ENCODE peak calls at places on chromosomes 3 and 15, in nine cellular contexts. F is WTC11, M is HFF-Myc, X is brain microvascular endothelial cell, I is B cell, G is Peyer's patch, D is heart left ventricle, L is fibroblast of mammary gland, S is type B pancreatic cell. Z is an unnamed sample.
A peak's percentile ranks its signal among the peaks of the same experiment; 100 is the strongest.

GRCh38 chr3:197154-197855 is 742 bp downstream of the CHL1 start:
- DNase-seq in M (no peak), F (no peak), D (peak; percentile 27), L (no peak), G (peak; percentile 25), X (no peak), S (peak; percentile 72), I (peak; percentile 77), Z (no peak)

GRCh38 chr3:60064210-60065178 is 1014.7 kb upstream of the CFAP20DC start:
- DNase-seq in M (no peak), F (no peak), G (no peak), L (peak; percentile 19), I (no peak), D (no peak), S (no peak), X (peak; percentile 80), Z (peak; percentile 48)

GRCh38 chr3:123334056-123334455 is 114.8 kb downstream of the ADCY5 start:
- DNase-seq in D (no peak), X (no peak), G (no peak), L (no peak), I (no peak), S (no peak), F (no peak), M (no peak), Z (no peak)

GRCh38 chr3:141449424-141449823 is 37.4 kb upstream of the RASA2 start:
- DNase-seq in S (no peak), F (no peak), I (no peak), L (no peak), M (no peak), G (no peak), X (no peak), D (no peak), Z (no peak)

GRCh38 chr3:105686324-105686897 is 182.4 kb downstream of the CBLB start:
- DNase-seq in L (peak; percentile 63), F (no peak), X (no peak), M (no peak), D (no peak), I (peak; percentile 28), S (no peak), G (no peak), Z (peak; percentile 3)

GRCh38 chr3:171784937-171785336 is 25.3 kb downstream of the PLD1 start:
- DNase-seq in S (no peak), L (no peak), M (no peak), D (no peak), G (no peak), X (no peak), I (no peak), F (no peak), Z (no peak)

GRCh38 chr15:86139828-86140227 is 60.2 kb downstream of the AGBL1 start:
- DNase-seq in L (no peak), G (no peak), X (no peak), I (no peak), S (no peak), F (peak; percentile 81), D (no peak), M (no peak), Z (no peak)

GRCh38 chr3:4061854-4062360 is 241.3 kb upstream of the SETMAR start:
- DNase-seq in S (no peak), F (no peak), L (no peak), M (no peak), X (no peak), G (peak; percentile 20), D (no peak), I (no peak), Z (peak; percentile 91)

GRCh38 chr15:76012021-76012551 is at the start of gene NRG4:
- DNase-seq in G (no peak), F (no peak), D (no peak), L (peak; percentile 2), X (no peak), M (no peak), S (no peak), I (no peak), Z (no peak)

GRCh38 chr15:78392430-78392829 is 45.6 kb upstream of the IREB2 start:
- DNase-seq in X (no peak), D (no peak), F (peak; percentile 38), I (no peak), S (no peak), L (no peak), G (no peak), M (no peak), Z (no peak)

GRCh38 chr3:149657796-149658443 is at the start of gene WWTR1:
- DNase-seq in I (peak; percentile 57), L (peak; percentile 94), S (peak; percentile 88), D (peak; percentile 97), G (peak; percentile 65), F (peak; percentile 96), M (peak; percentile 86), X (peak; percentile 93), Z (peak; percentile 89)

GRCh38 chr15:33358303-33358702 is 47.5 kb downstream of the RYR3 start:
- DNase-seq in X (no peak), I (no peak), G (no peak), M (no peak), S (no peak), F (no peak), L (peak; percentile 6), D (no peak), Z (peak; percentile 37)

GRCh38 chr15:96947830-96948229 is 617.3 kb downstream of the NR2F2 start:
- DNase-seq in S (no peak), L (no peak), F (peak; percentile 38), D (no peak), I (no peak), X (peak; percentile 4), M (no peak), G (no peak), Z (peak; percentile 76)

GRCh38 chr3:49701388-49702077 is 12.2 kb downstream of the RNF123 start:
- DNase-seq in I (no peak), L (no peak), M (no peak), D (no peak), F (peak; percentile 85), S (no peak), G (no peak), X (no peak), Z (no peak)

GRCh38 chr15:60635507-60636352 is 156.8 kb upstream of the ICE2 start:
- DNase-seq in G (peak; percentile 26), M (no peak), D (no peak), L (no peak), S (no peak), F (no peak), I (peak; percentile 30), X (no peak), Z (no peak)

GRCh38 chr3:69352305-69353087 is 33.4 kb downstream of the FRMD4B start:
- DNase-seq in L (no peak), S (no peak), D (no peak), M (no peak), I (no peak), G (no peak), X (no peak), F (no peak), Z (no peak)

GRCh38 chr3:69353492-69353891 is 32.4 kb downstream of the FRMD4B start:
- DNase-seq in L (no peak), I (no peak), D (peak; percentile 47), X (no peak), G (no peak), S (no peak), M (no peak), F (no peak), Z (no peak)

GRCh38 chr3:69353088-69353478 is 32.8 kb downstream of the FRMD4B start:
- DNase-seq in I (no peak), G (no peak), F (no peak), S (no peak), X (no peak), M (no peak), D (no peak), L (no peak), Z (no peak)

GRCh38 chr3:69357196-69357595 is 28.7 kb downstream of the FRMD4B start:
- DNase-seq in G (no peak), X (no peak), L (peak; percentile 5), I (no peak), D (no peak), F (no peak), S (no peak), M (no peak), Z (no peak)

DNA sequence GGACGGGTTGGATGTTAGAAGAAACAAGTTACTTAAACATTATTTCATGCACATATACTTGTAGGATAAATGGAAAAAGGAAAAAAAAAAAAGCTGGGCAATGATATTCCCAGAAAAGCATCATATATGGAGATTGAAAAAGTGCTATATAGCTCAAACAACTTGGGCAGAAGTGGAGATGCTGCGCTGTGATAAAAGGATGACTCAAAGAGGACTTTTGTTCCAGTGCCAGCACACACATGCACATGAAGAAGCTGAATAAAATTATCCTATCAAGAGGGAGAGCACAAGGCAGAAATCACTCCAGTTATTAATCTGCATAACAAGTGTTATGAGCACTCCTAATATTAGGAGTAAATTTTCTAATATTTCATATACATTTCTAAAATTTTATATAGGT is 30.9 kb downstream of the FRMD4B start:
- DNase-seq in L (peak; percentile 37), S (no peak), D (no peak), M (no peak), I (no peak), F (no peak), G (no peak), X (peak; percentile 34), Z (no peak)
- TF ChIP-seq CTCF in L (no peak), S (no peak), D (no peak), M (no peak), I (no peak), F (no peak), G (no peak), X (no peak), Z (no peak)

GRCh38 chr3:119084371-119085069 is 49.9 kb upstream of the IGSF11 start:
- DNase-seq in X (no peak), M (no peak), D (no peak), G (no peak), S (no peak), I (no peak), L (no peak), F (no peak), Z (no peak)

DNA sequence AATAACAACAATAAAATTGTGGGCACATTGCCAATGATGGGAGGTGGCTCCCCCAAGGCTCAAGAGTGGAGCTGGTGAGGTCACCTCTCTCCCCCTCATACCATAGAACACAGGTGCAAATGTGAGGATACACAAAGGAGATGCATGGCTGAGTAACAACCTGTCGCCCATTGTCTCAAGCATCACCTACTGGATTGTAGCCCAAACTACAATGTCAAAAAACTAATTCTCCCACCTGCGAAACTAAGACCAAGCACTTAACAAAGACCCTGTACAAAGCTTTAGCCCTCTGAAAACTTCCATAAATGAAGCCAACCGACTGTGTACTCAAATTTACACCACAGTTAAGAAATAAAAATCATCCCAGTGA is 50.4 kb upstream of the IGSF11 start:
- DNase-seq in L (no peak), G (no peak), S (no peak), I (no peak), M (no peak), D (no peak), X (no peak), F (no peak), Z (no peak)
- TF ChIP-seq CTCF in L (no peak), G (no peak), S (no peak), I (no peak), M (no peak), D (no peak), X (no peak), F (peak; percentile 22), Z (no peak)

GRCh38 chr3:148366743-148367410 is 330.8 kb upstream of the AGTR1 start:
- DNase-seq in S (no peak), X (no peak), M (no peak), G (no peak), F (no peak), I (no peak), L (peak; percentile 30), D (no peak), Z (peak; percentile 12)
- TF ChIP-seq CTCF in S (peak; percentile 55), X (no peak), M (no peak), G (no peak), F (no peak), I (no peak), L (peak; percentile 36), D (no peak), Z (peak; percentile 16)

GRCh38 chr15:55168350-55168974 is 28.3 kb downstream of the RSL24D1 start:
- DNase-seq in X (peak; percentile 56), M (peak; percentile 54), S (no peak), G (no peak), I (peak; percentile 44), L (peak; percentile 71), D (peak; percentile 38), F (peak; percentile 80), Z (peak; percentile 32)
- TF ChIP-seq CTCF in X (peak; percentile 92), M (peak; percentile 83), S (peak; percentile 87), G (no peak), I (peak; percentile 82), L (peak; percentile 81), D (peak; percentile 70), F (peak; percentile 65), Z (peak; percentile 91)